ENCODE peak calls at places on chromosomes 16 and 17, in five cellular contexts. B is K562, N is HepG2, G is HCT116, S is SK-N-SH. E is an unnamed sample.

GRCh38 chr16:47612711-47613110 is 151.6 kb downstream of the PHKB start:
- DNase-seq in B (no peak), N (no peak), G (no peak), S (no peak), E (no peak)

GRCh38 chr17:18015603-18016002 is 23.4 kb downstream of the ATPAF2 start:
- DNase-seq in B (no peak), N (no peak), G (no peak), S (no peak), E (no peak)

GRCh38 chr16:89010210-89010925 is 33.4 kb upstream of the CBFA2T3 start:
- DNase-seq in B (no peak), N (no peak), G (no peak), S (no peak), E (no peak)

GRCh38 chr17:39739020-39739884 is 1.5 kb downstream of the GRB7 start:
- DNase-seq in B (peak; percentile 33), N (peak; percentile 100), G (peak; percentile 34), S (peak; percentile 41), E (peak; percentile 93)

GRCh38 chr16:85014311-85014710 is 3.0 kb upstream of the ZDHHC7 start:
- DNase-seq in B (no peak), N (peak; percentile 48), G (no peak), S (no peak), E (no peak)

GRCh38 chr17:41784207-41784744 is 2.2 kb downstream of the JUP start:
- DNase-seq in B (peak; percentile 97), N (no peak), G (peak; percentile 69), S (peak; percentile 50), E (peak; percentile 70)

GRCh38 chr17:59830007-59830630 is 62.6 kb downstream of the TUBD1 start:
- DNase-seq in B (no peak), N (no peak), G (no peak), S (no peak), E (no peak)

GRCh38 chr17:65749479-65749878 is 188.0 kb upstream of the AXIN2 start:
- DNase-seq in B (no peak), N (peak; percentile 65), G (peak; percentile 66), S (no peak), E (no peak)

GRCh38 chr17:39676198-39676819 is 8.1 kb downstream of the PNMT start:
- DNase-seq in B (peak; percentile 69), N (no peak), G (no peak), S (no peak), E (peak; percentile 72)

GRCh38 chr16:13436641-13437423 is 483.1 kb upstream of the ERCC4 start:
- DNase-seq in B (peak; percentile 6), N (peak; percentile 66), G (no peak), S (no peak), E (no peak)

GRCh38 chr17:80976718-80977117 is 14.9 kb upstream of the CHMP6 start:
- DNase-seq in B (no peak), N (no peak), G (no peak), S (no peak), E (no peak)

GRCh38 chr17:51435641-51436091 is 175.3 kb downstream of the UTP18 start:
- DNase-seq in B (peak; percentile 62), N (peak; percentile 92), G (peak; percentile 85), S (peak; percentile 66), E (peak; percentile 78)

GRCh38 chr17:51442112-51442865 is 181.9 kb downstream of the UTP18 start:
- DNase-seq in B (no peak), N (no peak), G (no peak), S (no peak), E (no peak)

GRCh38 chr17:51439395-51440229 is 179.3 kb downstream of the UTP18 start:
- DNase-seq in B (no peak), N (no peak), G (no peak), S (no peak), E (no peak)

GRCh38 chr17:51445934-51446333 is 185.6 kb downstream of the UTP18 start:
- DNase-seq in B (no peak), N (no peak), G (no peak), S (no peak), E (no peak)

GRCh38 chr17:51441431-51441830 is 181.1 kb downstream of the UTP18 start:
- DNase-seq in B (no peak), N (no peak), G (no peak), S (no peak), E (no peak)
- TF ChIP-seq JUND in B (no peak), N (no peak), G (no peak), S (no peak), E (no peak)

DNA sequence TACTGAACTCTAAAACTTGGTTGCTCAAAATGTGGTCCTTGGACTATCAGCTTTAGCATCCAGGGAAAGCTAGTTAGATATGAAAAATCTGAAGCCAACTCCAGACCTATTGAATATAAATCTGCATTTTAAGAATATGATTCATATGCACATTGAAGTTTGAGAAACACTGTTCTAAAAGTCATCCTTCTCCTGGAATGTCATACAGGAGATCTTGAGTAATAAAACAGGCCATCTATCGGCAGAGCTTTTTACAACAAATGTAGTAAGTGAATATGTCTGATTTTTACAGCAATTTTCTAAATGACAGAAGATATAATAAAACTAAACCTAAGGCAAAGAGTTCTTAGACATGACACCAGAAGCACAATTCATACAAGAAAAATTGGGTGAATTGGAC is 140.4 kb downstream of the PMP22 start:
- DNase-seq in B (no peak), N (no peak), G (no peak), S (no peak), E (no peak)
- TF ChIP-seq JUND in B (no peak), N (no peak), G (no peak), S (no peak), E (no peak)

GRCh38 chr16:2473425-2473926 is 1.5 kb upstream of the TBC1D24 start:
- DNase-seq in B (peak; percentile 41), N (no peak), G (no peak), S (peak; percentile 74), E (no peak)
- TF ChIP-seq JUND in B (no peak), N (no peak), G (no peak), S (no peak), E (no peak)

GRCh38 chr16:57756424-57757325 is 21.1 kb downstream of the KATNB1 start:
- DNase-seq in B (no peak), N (no peak), G (no peak), S (no peak), E (no peak)
- TF ChIP-seq JUND in B (no peak), N (no peak), G (no peak), S (no peak), E (no peak)

GRCh38 chr17:74711058-74711824 is 1.5 kb downstream of the CD300LF start:
- DNase-seq in B (no peak), N (no peak), G (no peak), S (no peak), E (no peak)

GRCh38 chr17:74715144-74715543 is 2.4 kb upstream of the CD300LF start:
- DNase-seq in B (peak; percentile 70), N (peak; percentile 66), G (no peak), S (no peak), E (no peak)

GRCh38 chr17:74713199-74713755 is 554 bp upstream of the CD300LF start:
- DNase-seq in B (no peak), N (no peak), G (no peak), S (no peak), E (no peak)

GRCh38 chr17:74712301-74712700 is 422 bp downstream of the CD300LF start:
- DNase-seq in B (no peak), N (no peak), G (no peak), S (no peak), E (no peak)

DNA sequence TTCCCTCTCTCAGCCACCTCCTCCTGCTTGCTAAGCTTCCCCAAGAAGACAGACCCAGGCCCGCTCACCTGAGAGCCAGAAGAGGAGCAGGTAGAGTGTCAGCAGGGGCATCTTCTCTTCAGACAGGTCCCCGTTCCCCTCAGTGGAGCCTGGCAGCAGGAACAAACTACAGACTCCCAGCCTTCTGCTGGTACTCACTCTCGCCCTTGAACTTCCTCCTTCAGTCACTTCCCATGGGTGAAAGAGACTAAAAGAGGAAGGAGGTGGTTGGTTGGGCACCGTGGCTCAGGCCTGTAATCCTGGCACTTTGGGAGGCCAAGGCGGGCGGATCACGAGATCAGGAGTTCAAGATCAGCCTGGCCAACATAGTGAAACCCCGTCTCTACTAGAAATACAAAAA is at the start of gene CD300LF:
- DNase-seq in B (no peak), N (no peak), G (no peak), S (no peak), E (no peak)
- TF ChIP-seq JUND in B (no peak), N (no peak), G (no peak), S (no peak), E (no peak)

GRCh38 chr17:79832211-79833109 is 6.8 kb downstream of the CBX4 start:
- DNase-seq in B (peak; percentile 80), N (peak; percentile 85), G (no peak), S (peak; percentile 63), E (no peak)
- TF ChIP-seq JUND in B (no peak), N (no peak), G (no peak), S (no peak), E (no peak)

DNA sequence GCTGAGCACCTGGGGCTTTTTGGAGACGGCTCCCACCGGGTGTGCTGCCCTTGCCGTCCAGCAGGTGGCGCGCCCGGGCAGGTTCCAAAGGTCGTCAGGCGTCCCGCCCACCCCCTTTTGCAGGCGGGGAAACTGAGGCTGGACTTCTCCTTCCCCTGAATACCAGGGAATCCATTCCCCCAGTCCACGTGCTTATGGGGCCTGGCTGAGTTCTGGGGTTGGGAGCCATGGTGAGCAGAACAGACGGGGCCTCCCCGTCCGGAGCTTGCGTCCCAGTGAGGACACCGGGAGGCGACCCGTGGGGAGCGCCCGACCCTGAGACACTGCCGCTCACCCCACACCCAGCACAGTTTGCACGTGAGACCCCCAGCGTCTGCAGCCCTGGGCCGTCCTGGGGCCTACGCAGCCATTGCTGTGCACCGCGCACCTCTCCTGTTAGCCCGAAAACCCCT is 51.8 kb upstream of the JPH3 start:
- DNase-seq in B (peak; percentile 61), N (no peak), G (no peak), S (peak; percentile 86), E (peak; percentile 73)
- TF ChIP-seq JUND in B (no peak), N (no peak), G (no peak), S (no peak), E (no peak)

GRCh38 chr17:6495450-6496115 is 51.3 kb downstream of the PIMREG start:
- DNase-seq in B (no peak), N (no peak), G (no peak), S (no peak), E (no peak)
- TF ChIP-seq JUND in B (no peak), N (no peak), G (no peak), S (no peak), E (no peak)

DNA sequence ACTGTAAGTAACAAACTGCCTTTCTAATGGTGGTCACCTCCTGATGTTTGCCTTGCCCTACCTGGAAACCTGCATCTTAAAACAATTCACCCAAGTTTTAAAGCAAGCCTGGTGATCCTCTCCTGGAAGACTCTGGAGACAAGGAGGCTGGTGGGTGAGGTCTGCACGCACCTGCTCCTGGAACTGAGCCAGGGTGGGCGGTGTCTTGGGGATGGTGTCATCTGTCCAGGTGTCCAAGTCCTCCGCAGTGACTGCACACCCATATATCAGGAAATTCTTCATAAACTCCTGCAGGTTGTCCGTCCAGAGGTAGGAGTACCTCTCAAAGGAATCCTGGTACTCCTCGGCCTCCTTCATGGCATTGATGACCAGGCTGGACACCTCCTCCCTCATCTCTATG is 44.9 kb downstream of the DNAH17 start:
- DNase-seq in B (no peak), N (no peak), G (no peak), S (no peak), E (no peak)
- TF ChIP-seq JUND in B (no peak), N (no peak), G (no peak), S (no peak), E (no peak)

GRCh38 chr17:31074772-31075538 is 19.8 kb upstream of the NF1 start:
- DNase-seq in B (no peak), N (no peak), G (no peak), S (no peak), E (peak; percentile 54)
- TF ChIP-seq JUND in B (no peak), N (no peak), G (no peak), S (no peak), E (no peak)

E was measured in T47D.